ENCODE peak calls at places on chromosomes 3 and 15, in ten cellular contexts. J, S, F, X, K, M, O, Y, V and R are unnamed samples.

GRCh38 chr15:52040167-52040900 is 21.3 kb downstream of the MAPK6 start:
- DNase-seq in J (no peak), S (no peak), F (no peak), X (peak; percentile 40), K (no peak), M (no peak), O (no peak), Y (no peak), V (no peak), R (no peak)

GRCh38 chr15:82730022-82730530 is 20.4 kb upstream of the AP3B2 start:
- DNase-seq in J (no peak), S (no peak), F (no peak), X (no peak), K (no peak), M (no peak), O (no peak), Y (no peak), V (no peak), R (no peak)

GRCh38 chr3:31918179-31919165 is 62.6 kb downstream of the OSBPL10 start:
- DNase-seq in J (no peak), S (no peak), F (peak; percentile 70), X (no peak), K (no peak), M (no peak), O (no peak), Y (no peak), V (no peak), R (no peak)

GRCh38 chr3:13671536-13672233 is 122.8 kb downstream of the FBLN2 start:
- DNase-seq in J (no peak), S (no peak), F (no peak), X (no peak), K (no peak), M (no peak), O (no peak), Y (no peak), V (no peak), R (no peak)

GRCh38 chr15:59290311-59291213 is 82.1 kb downstream of the MYO1E start:
- DNase-seq in J (no peak), S (no peak), F (no peak), X (no peak), K (no peak), M (no peak), O (no peak), Y (no peak), V (no peak), R (no peak)

GRCh38 chr3:71031151-71031550 is 552.4 kb downstream of the FOXP1 start:
- DNase-seq in J (no peak), S (no peak), F (no peak), X (no peak), K (no peak), M (no peak), O (no peak), Y (no peak), V (no peak), R (no peak)

GRCh38 chr3:160885791-160886286 is 129.8 kb downstream of the PPM1L start:
- DNase-seq in J (peak; percentile 65), S (peak; percentile 1), F (peak; percentile 74), X (peak; percentile 68), K (no peak), M (no peak), O (peak; percentile 86), Y (peak; percentile 58), V (no peak), R (peak; percentile 97)

GRCh38 chr15:66720206-66721010 is 18.4 kb downstream of the SMAD6 start:
- DNase-seq in J (peak; percentile 84), S (no peak), F (no peak), X (no peak), K (no peak), M (no peak), O (peak; percentile 88), Y (peak; percentile 72), V (peak; percentile 95), R (no peak)

GRCh38 chr15:74798388-74799254 is 14.0 kb upstream of the LMAN1L start:
- DNase-seq in J (no peak), S (no peak), F (no peak), X (no peak), K (peak; percentile 62), M (no peak), O (peak; percentile 83), Y (no peak), V (no peak), R (peak; percentile 51)

GRCh38 chr3:12158387-12159226 is at the start of gene TIMP4:
- DNase-seq in J (no peak), S (peak; percentile 46), F (peak; percentile 83), X (no peak), K (peak; percentile 76), M (no peak), O (peak; percentile 78), Y (no peak), V (peak; percentile 77), R (peak; percentile 78)

GRCh38 chr3:12286927-12287726 is 1.7 kb upstream of the PPARG start:
- DNase-seq in J (peak; percentile 74), S (no peak), F (peak; percentile 14), X (peak; percentile 9), K (peak; percentile 65), M (no peak), O (peak; percentile 85), Y (peak; percentile 36), V (no peak), R (peak; percentile 51)

GRCh38 chr15:74775132-74775562 is 6.7 kb upstream of the CSK start:
- DNase-seq in J (no peak), S (no peak), F (no peak), X (no peak), K (no peak), M (no peak), O (no peak), Y (no peak), V (no peak), R (no peak)

GRCh38 chr3:171354706-171355582 is 105.3 kb downstream of the TNIK start:
- DNase-seq in J (peak; percentile 58), S (no peak), F (no peak), X (no peak), K (no peak), M (no peak), O (no peak), Y (peak; percentile 36), V (no peak), R (no peak)
- H3K27ac ChIP-seq in J (peak overlapping the region; percentile 73), S (no peak overlapping the region), F (no peak overlapping the region), X (no peak overlapping the region), K (peak overlapping the region; percentile 15), M (no peak overlapping the region), O (no peak overlapping the region), Y (peak overlapping the region; percentile 67), V (no peak overlapping the region), R (peak overlapping the region; percentile 44)

GRCh38 chr3:120151796-120152195 is 57.5 kb upstream of the GSK3B start:
- DNase-seq in J (no peak), S (no peak), F (no peak), X (no peak), K (no peak), M (no peak), O (no peak), Y (no peak), V (no peak), R (no peak)

GRCh38 chr3:120145498-120146285 is 51.4 kb upstream of the GSK3B start:
- DNase-seq in J (no peak), S (no peak), F (peak; percentile 37), X (no peak), K (no peak), M (no peak), O (no peak), Y (no peak), V (no peak), R (no peak)

GRCh38 chr3:120144267-120144666 is 50.0 kb upstream of the GSK3B start:
- DNase-seq in J (no peak), S (peak; percentile 39), F (peak; percentile 79), X (peak; percentile 51), K (no peak), M (no peak), O (no peak), Y (no peak), V (no peak), R (no peak)

GRCh38 chr3:120147072-120147871 is 53.0 kb upstream of the GSK3B start:
- DNase-seq in J (no peak), S (peak; percentile 39), F (peak; percentile 58), X (no peak), K (no peak), M (no peak), O (no peak), Y (peak; percentile 44), V (no peak), R (no peak)

GRCh38 chr3:120148187-120148954 is 54.1 kb upstream of the GSK3B start:
- DNase-seq in J (no peak), S (no peak), F (no peak), X (no peak), K (no peak), M (no peak), O (no peak), Y (no peak), V (no peak), R (no peak)
- H3K27ac ChIP-seq in J (peak overlapping the region; percentile 42), S (no peak overlapping the region), F (no peak overlapping the region), X (no peak overlapping the region), K (peak overlapping the region; percentile 84), M (no peak overlapping the region), O (no peak overlapping the region), Y (peak overlapping the region; percentile 62), V (no peak overlapping the region), R (no peak overlapping the region)

DNA sequence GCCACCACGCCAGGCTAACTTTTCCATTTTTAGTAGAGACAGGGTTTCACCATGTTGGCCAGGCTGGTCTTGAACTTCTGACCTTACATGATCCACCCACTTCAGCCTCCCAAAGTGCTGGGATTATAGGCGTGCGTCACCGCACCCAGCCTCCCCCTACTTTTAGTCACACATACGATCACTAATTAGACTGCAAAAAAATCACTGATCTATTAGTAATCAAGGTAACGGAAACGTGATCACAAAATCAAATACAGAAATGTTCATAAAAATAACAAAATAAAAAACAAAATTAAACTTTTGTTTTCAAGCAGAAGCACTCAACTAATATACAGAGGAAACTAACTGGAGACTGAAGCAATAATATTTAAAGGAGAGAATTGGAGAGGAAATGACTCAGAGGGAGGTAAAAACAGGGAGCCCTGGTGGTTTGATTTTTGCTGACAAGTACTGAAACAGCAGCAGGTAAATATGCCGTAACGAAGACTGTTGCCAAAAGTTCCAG is 4.6 kb downstream of the WDR53 start:
- DNase-seq in J (no peak), S (no peak), F (no peak), X (no peak), K (no peak), M (peak; percentile 64), O (no peak), Y (no peak), V (no peak), R (no peak)
- H3K27ac ChIP-seq in J (no peak overlapping the region), S (no peak overlapping the region), F (no peak overlapping the region), X (no peak overlapping the region), K (no peak overlapping the region), M (no peak overlapping the region), O (no peak overlapping the region), Y (no peak overlapping the region), V (no peak overlapping the region), R (no peak overlapping the region)

DNA sequence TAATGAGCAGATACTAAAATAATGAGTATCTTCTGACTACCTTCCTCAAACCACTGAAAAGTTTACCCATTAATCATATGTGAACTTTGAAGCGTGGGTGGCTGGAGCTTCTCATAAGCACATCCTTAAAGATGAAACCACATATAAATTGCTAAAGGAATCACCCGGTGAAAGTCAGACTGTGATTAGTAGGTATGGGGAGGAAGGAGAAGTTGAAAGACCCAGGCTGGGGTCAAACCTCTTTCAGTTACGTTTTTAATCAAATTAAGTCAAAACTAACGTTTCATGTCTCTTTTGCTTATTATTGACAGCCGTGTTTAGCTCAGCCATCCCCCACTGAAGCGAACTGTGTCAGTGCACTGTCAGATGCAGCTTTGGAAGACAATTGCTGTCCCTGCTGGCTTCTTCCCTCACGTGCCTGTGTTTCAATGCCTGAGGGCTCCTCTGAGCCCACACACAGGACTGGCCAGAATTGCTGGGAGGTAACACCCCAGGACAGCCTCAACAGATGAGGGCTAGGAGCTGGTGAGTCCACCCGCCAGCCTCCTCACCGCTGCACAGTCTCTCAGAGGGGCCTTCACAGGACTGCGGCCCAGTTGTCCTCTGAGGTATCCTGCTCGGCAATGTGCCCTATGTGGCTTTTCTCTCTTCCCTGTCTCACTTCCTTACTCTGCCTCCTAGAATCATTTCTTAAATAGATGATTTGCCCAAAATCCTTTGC is 29.3 kb upstream of the SH3BP5 start:
- DNase-seq in J (no peak), S (no peak), F (peak; percentile 58), X (no peak), K (no peak), M (no peak), O (no peak), Y (no peak), V (no peak), R (no peak)
- H3K27ac ChIP-seq in J (no peak overlapping the region), S (no peak overlapping the region), F (no peak overlapping the region), X (no peak overlapping the region), K (peak overlapping the region; percentile 46), M (no peak overlapping the region), O (peak overlapping the region; percentile 32), Y (peak overlapping the region; percentile 8), V (peak overlapping the region; percentile 48), R (no peak overlapping the region)